ENCODE peak calls at places on chromosomes 12 and 14, in five cellular contexts. D is GM12878, V is SK-N-SH, P is HepG2, O is K562. X is an unnamed sample.

GRCh38 chr12:47024463-47024862 is 55.0 kb upstream of the PCED1B start:
- DNase-seq in P (no peak), O (no peak), D (no peak), V (no peak), X (no peak)

GRCh38 chr14:75917322-75918251 is 64.2 kb downstream of the TGFB3 start:
- DNase-seq in V (peak), O (no peak), P (no peak), D (no peak), X (no peak)

GRCh38 chr12:57240069-57240921 is 10.7 kb downstream of the STAC3 start:
- DNase-seq in O (peak), D (no peak), V (peak), P (no peak), X (no peak)

GRCh38 chr14:100132161-100132902 is 27.1 kb downstream of the DEGS2 start:
- DNase-seq in D (no peak), V (peak), P (no peak), O (no peak), X (no peak)

GRCh38 chr12:54059668-54060067 is 6.0 kb downstream of the HOXC4 start:
- DNase-seq in P (no peak), O (no peak), D (no peak), V (peak), X (no peak)

GRCh38 chr14:90620540-90621204 is 195.6 kb downstream of the TTC7B start:
- DNase-seq in V (no peak), P (no peak), D (no peak), O (no peak), X (no peak)

GRCh38 chr12:125674554-125674953 is 609.3 kb downstream of the AACS start:
- DNase-seq in D (no peak), V (no peak), O (no peak), P (no peak), X (no peak)

GRCh38 chr12:98403385-98403784 is 112.0 kb upstream of the TMPO start:
- DNase-seq in V (no peak), O (no peak), D (no peak), P (no peak), X (no peak)

GRCh38 chr12:115657081-115658013 is 620.1 kb downstream of the MED13L start:
- DNase-seq in O (no peak), D (no peak), V (no peak), P (no peak), X (no peak)

GRCh38 chr12:54324617-54325441 is at the start of gene COPZ1:
- DNase-seq in D (peak), V (peak), O (peak), P (peak), X (peak)

GRCh38 chr12:129558036-129558435 is 345.8 kb downstream of the TMEM132D start:
- DNase-seq in D (no peak), O (no peak), P (no peak), V (no peak), X (no peak)

GRCh38 chr14:23633160-23633701 is 2.9 kb upstream of the DHRS2 start:
- DNase-seq in O (no peak), P (peak), D (no peak), V (peak), X (peak)

GRCh38 chr12:104410326-104410725 is 46.4 kb upstream of the CHST11 start:
- DNase-seq in V (no peak), P (no peak), D (no peak), O (no peak), X (no peak)

GRCh38 chr14:29548948-29549370 is 378.7 kb downstream of the PRKD1 start:
- DNase-seq in V (peak), P (peak), D (peak), O (peak), X (peak)

GRCh38 chr14:52801014-52801708 is 9.8 kb upstream of the GNPNAT1 start:
- DNase-seq in D (no peak), P (no peak), O (no peak), V (no peak), X (no peak)

GRCh38 chr14:57747036-57747435 is 118.9 kb downstream of the SLC35F4 start:
- DNase-seq in V (no peak), D (no peak), P (no peak), O (no peak), X (no peak)

GRCh38 chr12:6067152-6067916 is 57.1 kb downstream of the VWF start:
- DNase-seq in O (peak), P (peak), V (peak), D (no peak), X (peak)

GRCh38 chr12:70849265-70849960 is 71.1 kb downstream of the PTPRR start:
- DNase-seq in V (peak), D (no peak), P (peak), O (peak), X (peak)

GRCh38 chr12:64590183-64590582 is 20.1 kb upstream of the RASSF3 start:
- DNase-seq in P (no peak), O (no peak), V (no peak), D (no peak), X (no peak)

GRCh38 chr12:95848575-95849388 is 10.0 kb upstream of the SNRPF start:
- DNase-seq in V (peak), P (peak), O (no peak), D (no peak), X (peak)

GRCh38 chr12:110639336-110640178 is 25.6 kb downstream of the TCTN1 start:
- DNase-seq in P (no peak), O (peak), V (no peak), D (no peak), X (no peak)

GRCh38 chr14:88868558-88869159 is 44.2 kb downstream of the TTC8 start:
- DNase-seq in P (peak), V (peak), O (peak), D (no peak), X (no peak)

GRCh38 chr12:105235299-105235746 is 651 bp downstream of the APPL2 start:
- DNase-seq in O (peak), V (peak), P (no peak), D (no peak), X (no peak)

GRCh38 chr12:18752280-18752920 is 14.5 kb downstream of the CAPZA3 start:
- DNase-seq in P (no peak), O (peak), D (no peak), V (no peak), X (no peak)

GRCh38 chr12:9253464-9253863 is 45.3 kb upstream of the PZP start:
- DNase-seq in O (no peak), V (no peak), D (no peak), P (no peak), X (no peak)

GRCh38 chr14:74324945-74325361 is 22.2 kb upstream of the ABCD4 start:
- DNase-seq in D (no peak), O (peak), P (peak), V (peak), X (peak)

GRCh38 chr14:51630987-51631386 is 20.7 kb upstream of the FRMD6 start:
- DNase-seq in P (no peak), D (no peak), V (no peak), O (no peak), X (no peak)

GRCh38 chr12:123601602-123602489 is at the start of gene DDX55:
- DNase-seq in V (peak), P (peak), O (peak), D (peak), X (peak)

DNA sequence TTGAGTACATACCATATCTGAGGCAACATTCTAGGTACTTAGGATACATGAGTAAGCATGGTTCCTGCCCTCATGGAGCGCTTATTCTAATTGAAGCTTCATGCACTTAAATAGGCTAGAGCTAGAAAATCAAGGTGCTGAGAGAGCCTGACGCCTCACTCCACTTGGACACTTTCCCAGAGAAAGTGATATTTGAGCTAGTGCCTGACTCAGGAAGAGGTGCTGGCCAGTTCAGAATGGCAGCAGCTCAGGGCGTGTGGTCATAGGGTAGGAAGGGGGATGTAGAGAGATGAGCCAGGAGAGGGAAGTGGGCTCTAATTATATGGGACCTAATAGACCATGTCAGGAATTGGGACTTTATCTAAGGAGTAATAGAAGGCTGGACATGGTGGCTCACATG is 33.3 kb downstream of the TULP3 start:
- DNase-seq in O (no peak), V (no peak), P (no peak), D (no peak), X (no peak)
- TF ChIP-seq FOXM1 in O (no peak), V (no peak), P (no peak), D (no peak), X (no peak)

GRCh38 chr12:28870839-28871440 is 278.1 kb upstream of the FAR2 start:
- DNase-seq in D (no peak), P (no peak), O (no peak), V (no peak), X (no peak)
- TF ChIP-seq FOXM1 in D (no peak), P (no peak), O (no peak), V (no peak), X (no peak)

DNA sequence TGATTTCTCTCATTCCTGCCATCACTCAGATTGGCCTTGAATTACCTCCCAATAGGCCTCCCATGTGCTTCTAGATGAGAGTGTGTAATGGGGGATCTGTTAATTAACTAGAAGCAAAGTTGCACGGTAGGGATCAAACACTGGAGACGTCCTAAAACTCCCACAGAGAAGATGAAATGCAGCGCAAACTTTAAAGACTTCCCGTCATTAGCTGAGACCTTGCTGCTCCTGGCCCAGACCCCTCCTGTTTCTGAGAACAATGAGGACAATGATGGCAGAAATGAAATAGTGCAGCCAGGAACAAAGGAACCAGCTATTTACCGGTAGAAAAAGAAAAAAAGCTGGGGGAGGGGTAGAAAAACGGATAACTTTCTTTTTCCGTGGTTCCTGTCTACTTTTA is 280.6 kb upstream of the SOX5 start:
- DNase-seq in V (no peak), O (no peak), P (no peak), D (no peak), X (no peak)
- TF ChIP-seq FOXM1 in V (no peak), O (no peak), P (no peak), D (no peak), X (no peak)

GRCh38 chr12:113201187-113202177 is 16.0 kb downstream of the RITA1 start:
- DNase-seq in O (no peak), D (no peak), V (no peak), P (no peak), X (no peak)

GRCh38 chr12:113204806-113205205 is 16.5 kb upstream of the TPCN1 start:
- DNase-seq in O (no peak), P (no peak), D (no peak), V (no peak), X (no peak)

GRCh38 chr12:113200016-113200797 is 14.7 kb downstream of the RITA1 start:
- DNase-seq in O (no peak), P (no peak), D (no peak), V (no peak), X (no peak)

GRCh38 chr12:113203852-113204760 is 17.2 kb upstream of the TPCN1 start:
- DNase-seq in O (no peak), P (peak), D (no peak), V (no peak), X (no peak)

DNA sequence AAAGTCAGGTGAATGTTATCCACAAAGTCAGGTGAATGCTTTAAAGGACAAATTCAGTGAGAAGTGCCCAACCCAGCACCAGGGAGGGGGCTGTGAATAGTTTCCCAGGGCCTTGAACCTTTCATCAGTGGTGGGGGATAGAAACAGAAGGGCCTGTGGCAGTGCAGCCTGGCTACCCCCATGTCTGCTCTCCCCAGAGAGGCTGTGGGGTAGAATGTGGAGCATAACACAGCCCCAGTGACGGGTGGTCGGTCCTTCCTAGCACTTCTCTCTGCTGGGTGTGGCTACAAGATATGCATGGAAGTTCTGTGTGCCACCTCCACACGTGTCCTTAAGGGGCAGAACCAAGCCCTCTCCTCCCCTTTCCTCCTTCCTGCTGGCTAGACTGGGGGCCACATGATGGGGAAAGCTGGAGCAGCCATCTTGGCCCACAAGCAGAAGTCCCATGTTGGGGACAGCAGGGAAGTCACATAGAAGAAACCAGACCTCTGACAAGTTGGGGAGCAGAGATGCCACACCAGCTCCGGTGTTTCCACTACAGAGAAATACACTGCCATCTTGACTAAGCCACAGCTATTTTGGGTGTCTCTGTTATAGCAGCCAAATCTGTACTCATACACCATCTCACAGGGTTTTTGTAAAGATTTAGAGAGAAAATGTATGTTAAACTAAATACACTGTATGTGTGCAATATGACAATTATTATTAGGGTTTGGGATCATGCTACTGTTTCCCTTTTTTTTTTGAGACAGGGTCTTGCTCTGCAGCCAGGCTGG is 17.0 kb downstream of the RITA1 start:
- DNase-seq in D (no peak), V (no peak), O (no peak), P (no peak), X (no peak)
- TF ChIP-seq FOXM1 in D (no peak), V (no peak), O (no peak), P (no peak), X (no peak)

GRCh38 chr14:31441273-31442110 is 15.8 kb downstream of the DTD2 start:
- DNase-seq in P (no peak), D (no peak), O (no peak), V (no peak), X (no peak)
- TF ChIP-seq FOXM1 in P (no peak), D (no peak), O (no peak), V (no peak), X (no peak)

GRCh38 chr14:30779210-30779609 is 95.1 kb upstream of the COCH start:
- DNase-seq in P (no peak), O (no peak), V (no peak), D (no peak), X (no peak)
- TF ChIP-seq FOXM1 in P (no peak), O (no peak), V (no peak), D (no peak), X (no peak)